ENCODE peak calls at places on chromosomes 6 and 20, in four cellular contexts. T is K562, Y is SK-N-SH, W is GM12878. O is an unnamed sample.

GRCh38 chr6:112735129-112735528 is 388.0 kb downstream of the RFPL4B start:
- DNase-seq in T (no peak), Y (no peak), W (no peak), O (no peak)

GRCh38 chr6:142774292-142774691 is 170.7 kb downstream of the HIVEP2 start:
- DNase-seq in T (no peak), Y (no peak), W (no peak), O (no peak)

GRCh38 chr6:158207452-158207788 is 39.3 kb downstream of the GTF2H5 start:
- DNase-seq in T (no peak), Y (no peak), W (peak; percentile 82), O (no peak)

GRCh38 chr20:16206817-16207216 is 366.4 kb downstream of the KIF16B start:
- DNase-seq in T (no peak), Y (no peak), W (no peak), O (no peak)

GRCh38 chr6:43636312-43636667 is 650 bp downstream of the MAD2L1BP start:
- DNase-seq in T (peak; percentile 43), Y (no peak), W (no peak), O (no peak)

GRCh38 chr6:1962201-1962600 is 283.2 kb downstream of the GMDS start:
- DNase-seq in T (no peak), Y (no peak), W (no peak), O (no peak)

GRCh38 chr6:100085162-100085431 is 91.1 kb upstream of the MCHR2 start:
- DNase-seq in T (no peak), Y (no peak), W (no peak), O (no peak)

GRCh38 chr20:208937-209566 is 18.0 kb upstream of the DEFB129 start:
- DNase-seq in T (peak; percentile 53), Y (peak; percentile 41), W (no peak), O (no peak)

GRCh38 chr20:47306755-47307370 is 49.6 kb downstream of the ZMYND8 start:
- DNase-seq in T (no peak), Y (no peak), W (no peak), O (no peak)

GRCh38 chr20:7085448-7085847 is 318.0 kb downstream of the BMP2 start:
- DNase-seq in T (no peak), Y (no peak), W (no peak), O (no peak)

GRCh38 chr6:30646450-30647038 is 389 bp upstream of the C6orf136 start:
- DNase-seq in T (peak; percentile 66), Y (peak; percentile 45), W (no peak), O (no peak)

GRCh38 chr6:26304213-26305096 is 60.5 kb upstream of the BTN3A2 start:
- DNase-seq in T (peak; percentile 87), Y (no peak), W (no peak), O (no peak)

GRCh38 chr20:41408131-41408789 is 41.6 kb upstream of the EMILIN3 start:
- DNase-seq in T (no peak), Y (no peak), W (peak; percentile 48), O (no peak)

GRCh38 chr6:170049641-170050491 is 241.0 kb downstream of the DLL1 start:
- DNase-seq in T (no peak), Y (peak; percentile 56), W (no peak), O (no peak)

GRCh38 chr6:175680-176079 is 116.6 kb upstream of the DUSP22 start:
- DNase-seq in T (no peak), Y (no peak), W (no peak), O (no peak)

DNA sequence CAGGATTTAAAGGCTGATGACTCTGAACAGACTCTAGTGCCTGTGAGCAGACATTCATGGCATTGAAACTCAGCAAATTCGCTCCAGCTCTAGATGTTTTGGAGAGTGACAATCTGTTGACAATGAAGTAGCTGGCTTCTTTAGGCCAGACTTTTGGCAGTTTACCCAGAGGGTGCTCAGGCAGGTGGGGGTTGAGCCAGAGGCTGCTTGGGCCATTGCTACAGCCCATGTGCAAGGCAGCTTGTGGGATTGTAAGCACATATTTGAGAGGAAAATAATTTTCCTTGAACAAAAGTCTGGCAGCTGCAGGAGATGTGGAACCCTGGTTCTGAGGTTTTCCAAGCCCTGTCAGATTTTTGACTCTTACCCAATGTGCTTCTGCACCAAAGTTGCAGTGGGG is 311.6 kb downstream of the CDC5L start:
- DNase-seq in T (no peak), Y (no peak), W (no peak), O (no peak)
- TF ChIP-seq JUND in T (no peak), Y (no peak), W (no peak), O (no peak)

DNA sequence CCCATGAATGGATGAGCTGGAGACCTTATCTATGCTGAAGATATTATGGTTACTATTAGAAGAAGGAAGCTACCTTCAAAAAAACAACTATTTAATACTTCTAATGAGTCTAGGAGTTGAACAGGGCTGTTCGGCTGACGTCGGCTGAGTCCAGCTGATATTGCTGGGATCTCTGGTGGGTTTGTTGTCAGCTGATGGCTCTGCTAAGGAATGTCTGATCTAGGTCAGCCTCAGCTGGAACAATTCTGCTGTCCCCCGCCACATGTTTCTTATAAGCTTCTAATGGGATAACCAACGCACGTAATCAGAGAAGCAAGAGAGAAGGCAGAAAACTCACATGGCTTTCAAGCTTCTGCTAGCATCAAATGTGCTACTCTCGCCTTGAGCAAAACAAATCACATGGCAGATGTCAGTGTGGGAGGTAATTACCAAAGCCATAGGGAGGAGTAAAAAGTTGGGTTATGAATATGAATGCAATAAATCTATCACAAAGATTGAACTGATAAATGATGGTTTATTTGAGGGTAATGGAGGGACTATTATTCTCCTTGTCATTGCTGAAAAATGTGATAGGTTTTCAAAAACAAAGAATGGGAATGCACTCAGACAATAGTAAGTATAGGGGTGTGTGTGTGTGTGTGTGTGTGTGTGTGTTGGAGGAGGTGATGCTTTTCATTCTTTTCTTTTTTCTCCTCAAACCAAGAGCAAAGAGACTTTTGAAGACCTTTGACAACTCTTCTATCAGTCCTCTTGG is 71.5 kb downstream of the BTBD3 start:
- DNase-seq in T (no peak), Y (no peak), W (no peak), O (no peak)
- TF ChIP-seq JUND in T (no peak), Y (no peak), W (no peak), O (no peak)

GRCh38 chr6:119351005-119351394 is 1.4 kb upstream of the MAN1A1 start:
- DNase-seq in T (peak; percentile 54), Y (peak; percentile 32), W (no peak), O (peak; percentile 51)
- TF ChIP-seq JUND in T (no peak), Y (no peak), W (no peak), O (no peak)

GRCh38 chr6:129314575-129314974 is 395.4 kb downstream of the ARHGAP18 start:
- DNase-seq in T (no peak), Y (no peak), W (no peak), O (no peak)
- TF ChIP-seq JUND in T (no peak), Y (no peak), W (no peak), O (no peak)